ENCODE peak calls at places on chromosomes 4 and X, in ten cellular contexts. H is right atrium auricular region; J is CD8-positive, alpha-beta memory T cell; Y is brain microvascular endothelial cell; I is coronary artery; F is mesendoderm; E is ovary; A is GM23248; L is uterus; N is WERI-Rb-1. B is an unnamed sample.

GRCh38 chr4:4866124-4866832 is 6.8 kb downstream of the MSX1 start:
- DNase-seq in L (no peak), A (no peak), Y (no peak), E (no peak), J (no peak), N (peak), F (peak), I (no peak), H (no peak), B (no peak)

GRCh38 chr4:179624768-179625181 is 2182.5 kb upstream of the AGA start:
- DNase-seq in I (no peak), F (peak), J (no peak), A (peak), N (no peak), Y (peak), E (no peak), H (no peak), L (no peak), B (no peak)

GRCh38 chr4:183987987-183988392 is 82.9 kb downstream of the STOX2 start:
- DNase-seq in H (peak), J (no peak), I (peak), N (no peak), F (peak), Y (peak), L (peak), E (peak), A (peak), B (peak)

GRCh38 chr4:61666248-61666647 is 466.1 kb downstream of the ADGRL3 start:
- DNase-seq in I (no peak), A (no peak), J (no peak), L (no peak), H (no peak), E (no peak), F (no peak), N (no peak), Y (no peak), B (no peak)

GRCh38 chr4:89283226-89283974 is 24.2 kb downstream of the GPRIN3 start:
- DNase-seq in A (peak), H (no peak), E (no peak), Y (peak), J (peak), F (peak), N (no peak), L (no peak), I (no peak), B (peak)

GRCh38 chrX:137051978-137052640 is 18.3 kb upstream of the GPR101 start:
- DNase-seq in H (no peak), E (peak), F (peak), A (peak), N (peak), L (peak), J (peak), I (no peak), Y (peak), B (no peak)

GRCh38 chr4:4575284-4576211 is 33.7 kb upstream of the STX18 start:
- DNase-seq in A (peak), J (peak), H (no peak), I (no peak), L (peak), F (peak), Y (peak), E (peak), N (peak), B (no peak)

GRCh38 chr4:20337261-20337664 is 85.6 kb downstream of the SLIT2 start:
- DNase-seq in A (no peak), I (no peak), L (no peak), Y (peak), J (no peak), E (no peak), N (peak), H (no peak), F (peak), B (no peak)

GRCh38 chr4:184228306-184228705 is 10.6 kb upstream of the ENPP6 start:
- DNase-seq in I (no peak), A (no peak), J (no peak), L (no peak), H (no peak), N (no peak), Y (no peak), F (no peak), E (no peak), B (no peak)

GRCh38 chrX:38538134-38538533 is 23.2 kb upstream of the TSPAN7 start:
- DNase-seq in J (no peak), F (no peak), H (no peak), L (no peak), A (no peak), Y (no peak), E (no peak), N (no peak), I (no peak), B (no peak)

GRCh38 chr4:77504407-77504806 is 101.2 kb upstream of the CXCL13 start:
- DNase-seq in L (no peak), F (no peak), I (no peak), H (no peak), Y (no peak), N (no peak), A (no peak), E (no peak), J (no peak), B (no peak)

GRCh38 chrX:73943572-73943899 is 360.4 kb upstream of the ZCCHC13 start:
- DNase-seq in N (no peak), I (no peak), A (peak), E (no peak), L (no peak), H (no peak), J (no peak), F (no peak), Y (no peak), B (no peak)

GRCh38 chr4:20422398-20422797 is 170.7 kb downstream of the SLIT2 start:
- DNase-seq in I (no peak), L (peak), J (no peak), A (peak), N (peak), H (no peak), Y (peak), F (peak), E (no peak), B (peak)

GRCh38 chr4:56026596-56026995 is 77.9 kb downstream of the CEP135 start:
- DNase-seq in L (no peak), Y (no peak), F (no peak), E (no peak), J (no peak), H (no peak), A (peak), N (no peak), I (no peak), B (no peak)

GRCh38 chr4:127211377-127212268 is 421.1 kb upstream of the INTU start:
- DNase-seq in A (no peak), Y (no peak), I (no peak), E (no peak), F (no peak), H (no peak), L (no peak), J (no peak), N (no peak), B (no peak)

GRCh38 chrX:149871940-149872339 is 9.0 kb upstream of the MAGEA8 start:
- DNase-seq in L (no peak), Y (peak), A (peak), J (peak), I (no peak), F (peak), E (no peak), N (peak), H (no peak), B (no peak)

GRCh38 chrX:13939741-13940597 is 89.7 kb downstream of the GEMIN8 start:
- DNase-seq in Y (no peak), E (no peak), A (no peak), J (no peak), L (no peak), H (no peak), N (no peak), I (no peak), F (peak), B (no peak)

DNA sequence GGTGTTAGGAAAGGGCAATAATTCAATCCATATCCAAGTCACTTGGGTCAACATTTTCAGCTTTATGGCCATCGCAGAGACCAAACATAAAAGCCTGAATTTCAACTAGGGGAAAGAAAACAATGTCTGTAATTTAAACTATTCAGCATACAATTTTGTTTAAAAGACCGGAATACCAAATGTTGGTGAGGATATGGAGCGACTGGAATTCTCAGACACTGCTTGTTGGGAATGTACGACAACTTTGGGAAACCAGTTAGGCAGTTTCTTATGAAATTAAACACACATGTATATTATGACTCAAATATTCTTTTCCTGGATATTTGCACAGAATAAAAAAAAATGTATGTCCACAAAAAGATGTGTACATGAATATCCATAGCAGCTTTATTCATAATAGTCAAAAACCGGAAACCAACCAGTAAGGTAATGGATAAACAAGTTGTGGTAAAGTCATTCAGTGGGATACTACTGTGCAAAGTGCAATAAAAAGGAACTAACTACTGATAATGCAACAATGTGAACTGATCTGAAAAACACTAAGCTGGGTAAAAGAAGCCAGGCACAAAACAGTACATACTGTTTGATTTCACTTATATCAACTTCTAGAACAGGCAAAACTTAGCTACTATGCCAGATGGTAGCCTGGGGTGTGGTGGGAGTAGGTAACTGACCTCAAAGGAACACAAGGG is 152.6 kb upstream of the FTHL17 start:
- DNase-seq in J (no peak), L (no peak), N (no peak), H (no peak), I (no peak), A (no peak), E (no peak), F (no peak), Y (no peak), B (no peak)
- H3K27ac ChIP-seq in J (no peak), L (no peak), N (no peak), H (no peak), I (no peak), A (peak), E (no peak), F (no peak), Y (peak), B (peak)

GRCh38 chr4:145879598-145879997 is 59.0 kb downstream of the ZNF827 start:
- DNase-seq in N (no peak), F (no peak), L (peak), H (no peak), E (no peak), Y (no peak), A (no peak), I (no peak), J (no peak), B (no peak)
- H3K27ac ChIP-seq in N (no peak), F (no peak), L (peak), H (peak), E (no peak), Y (no peak), A (no peak), I (peak), J (no peak), B (peak)

GRCh38 chr4:3077796-3078195 is 3.3 kb downstream of the HTT start:
- DNase-seq in H (no peak), E (no peak), Y (no peak), L (no peak), N (no peak), F (no peak), I (no peak), J (no peak), A (no peak), B (no peak)

GRCh38 chr4:3074078-3074845 is at the start of the genes HTT and HTT-AS:
- DNase-seq in H (peak), F (peak), I (peak), E (peak), A (peak), N (peak), Y (peak), L (peak), J (peak), B (peak)

GRCh38 chr4:3075652-3075981 is 1.1 kb downstream of the HTT start:
- DNase-seq in N (no peak), H (no peak), Y (no peak), E (no peak), A (no peak), F (no peak), J (no peak), L (no peak), I (no peak), B (no peak)

GRCh38 chr4:3073158-3074077 is 920 bp downstream of the HTT-AS start:
- DNase-seq in F (no peak), A (no peak), N (peak), E (no peak), I (no peak), Y (no peak), J (no peak), L (no peak), H (no peak), B (no peak)

DNA sequence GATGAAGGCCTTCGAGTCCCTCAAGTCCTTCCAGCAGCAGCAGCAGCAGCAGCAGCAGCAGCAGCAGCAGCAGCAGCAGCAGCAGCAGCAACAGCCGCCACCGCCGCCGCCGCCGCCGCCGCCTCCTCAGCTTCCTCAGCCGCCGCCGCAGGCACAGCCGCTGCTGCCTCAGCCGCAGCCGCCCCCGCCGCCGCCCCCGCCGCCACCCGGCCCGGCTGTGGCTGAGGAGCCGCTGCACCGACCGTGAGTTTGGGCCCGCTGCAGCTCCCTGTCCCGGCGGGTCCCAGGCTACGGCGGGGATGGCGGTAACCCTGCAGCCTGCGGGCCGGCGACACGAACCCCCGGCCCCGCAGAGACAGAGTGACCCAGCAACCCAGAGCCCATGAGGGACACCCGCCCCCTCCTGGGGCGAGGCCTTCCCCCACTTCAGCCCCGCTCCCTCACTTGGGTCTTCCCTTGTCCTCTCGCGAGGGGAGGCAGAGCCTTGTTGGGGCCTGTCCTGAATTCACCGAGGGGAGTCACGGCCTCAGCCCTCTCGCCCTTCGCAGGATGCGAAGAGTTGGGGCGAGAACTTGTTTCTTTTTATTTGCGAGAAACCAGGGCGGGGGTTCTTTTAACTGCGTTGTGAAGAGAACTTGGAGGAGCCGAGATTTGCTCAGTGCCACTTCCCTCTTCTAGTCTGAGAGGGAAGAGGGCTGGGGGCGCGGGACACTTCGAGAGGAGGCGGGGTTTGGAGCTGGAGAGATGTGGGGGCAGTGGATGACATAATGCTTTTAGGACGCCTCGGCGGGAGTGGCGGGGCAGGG is 568 bp downstream of the HTT start:
- DNase-seq in E (peak), N (peak), L (peak), H (no peak), Y (peak), F (peak), A (peak), J (peak), I (peak), B (no peak)
- H3K27ac ChIP-seq in E (peak), N (peak), L (peak), H (peak), Y (peak), F (peak), A (peak), J (peak), I (peak), B (peak)

GRCh38 chr4:31146366-31146765 is 426.2 kb downstream of the PCDH7 start:
- DNase-seq in J (no peak), N (no peak), A (no peak), I (no peak), H (no peak), F (no peak), L (no peak), Y (no peak), E (no peak), B (no peak)

DNA sequence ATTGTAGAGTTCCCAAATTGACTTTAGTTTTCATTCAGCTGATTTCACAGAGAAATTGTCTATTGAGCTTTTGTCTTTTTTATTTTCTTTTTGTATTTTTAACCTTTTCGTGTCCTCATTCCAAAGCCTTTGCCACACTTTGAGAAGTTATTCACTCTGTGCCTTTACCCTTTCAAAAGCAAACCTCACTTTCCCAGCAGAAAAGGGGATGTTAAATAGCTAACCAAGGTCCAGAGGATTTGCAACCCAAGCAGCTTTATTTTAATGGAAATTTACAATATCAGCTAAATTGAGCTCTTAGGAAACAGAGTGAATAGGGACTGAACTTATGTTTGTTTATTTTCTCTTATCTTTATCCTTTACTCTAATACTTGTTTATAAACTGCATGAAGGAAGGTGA is 428.8 kb downstream of the PCDH7 start:
- DNase-seq in F (no peak), H (no peak), E (no peak), L (no peak), Y (no peak), J (no peak), A (no peak), I (no peak), N (no peak), B (no peak)
- H3K27ac ChIP-seq in F (no peak), H (no peak), E (no peak), L (no peak), Y (no peak), J (no peak), A (no peak), I (no peak), N (no peak), B (no peak)